ENCODE peak calls at places on chromosomes 5 and 9, in seven cellular contexts. K is WTC11, D is GM12878, R is H1, J is HCT116, C is K562, L is HepG2. Z is an unnamed sample.

GRCh38 chr5:163626904-163627434 is 121.5 kb downstream of the MAT2B start:
- DNase-seq in K (no peak), D (no peak), R (no peak), J (no peak), C (no peak), L (no peak), Z (no peak)

GRCh38 chr9:74357577-74357976 is 139.6 kb upstream of the RORB start:
- DNase-seq in K (no peak), D (no peak), R (no peak), J (no peak), C (no peak), L (no peak), Z (no peak)

GRCh38 chr5:10660720-10661387 is 97.0 kb downstream of the ANKRD33B start:
- DNase-seq in K (no peak), D (no peak), R (no peak), J (no peak), C (no peak), L (no peak), Z (no peak)

GRCh38 chr5:116137544-116138378 is 52.9 kb downstream of the COMMD10 start:
- DNase-seq in K (no peak), D (peak; percentile 12), R (no peak), J (peak; percentile 41), C (peak; percentile 60), L (peak; percentile 46), Z (peak; percentile 19)

GRCh38 chr5:43024217-43024616 is 15.9 kb downstream of the ANXA2R start:
- DNase-seq in K (no peak), D (no peak), R (no peak), J (no peak), C (no peak), L (no peak), Z (no peak)

GRCh38 chr9:120616961-120617636 is 37.1 kb upstream of the CDK5RAP2 start:
- DNase-seq in K (no peak), D (no peak), R (no peak), J (no peak), C (no peak), L (no peak), Z (no peak)

GRCh38 chr9:134597041-134597913 is 44.3 kb upstream of the COL5A1 start:
- DNase-seq in K (no peak), D (no peak), R (no peak), J (no peak), C (no peak), L (no peak), Z (no peak)

GRCh38 chr9:29319727-29320513 is 1746.6 kb upstream of the C9orf72 start:
- DNase-seq in K (no peak), D (no peak), R (no peak), J (no peak), C (no peak), L (no peak), Z (no peak)

GRCh38 chr5:124599048-124599973 is 147.1 kb downstream of the ZNF608 start:
- DNase-seq in K (no peak), D (peak; percentile 13), R (no peak), J (no peak), C (peak; percentile 18), L (peak; percentile 96), Z (no peak)

GRCh38 chr9:78856781-78857180 is 559.9 kb downstream of the PSAT1 start:
- DNase-seq in K (no peak), D (no peak), R (no peak), J (no peak), C (no peak), L (no peak), Z (no peak)

GRCh38 chr9:113957778-113958430 is 81.8 kb downstream of the ZNF618 start:
- DNase-seq in K (no peak), D (no peak), R (no peak), J (no peak), C (no peak), L (no peak), Z (peak; percentile 28)

GRCh38 chr5:53820802-53821171 is 260.3 kb downstream of the NDUFS4 start:
- DNase-seq in K (no peak), D (peak; percentile 83), R (no peak), J (no peak), C (no peak), L (no peak), Z (no peak)

GRCh38 chr9:92055624-92056023 is 59.6 kb downstream of the SPTLC1 start:
- DNase-seq in K (no peak), D (no peak), R (no peak), J (no peak), C (no peak), L (no peak), Z (no peak)

GRCh38 chr5:142783601-142784291 is 13.6 kb downstream of the ARHGAP26 start:
- DNase-seq in K (no peak), D (peak; percentile 52), R (no peak), J (no peak), C (no peak), L (no peak), Z (no peak)

GRCh38 chr5:173291722-173292658 is 36.2 kb downstream of the STC2 start:
- DNase-seq in K (no peak), D (peak; percentile 37), R (no peak), J (no peak), C (no peak), L (no peak), Z (no peak)

GRCh38 chr9:21455320-21455719 is 15.1 kb downstream of the IFNA1 start:
- DNase-seq in K (peak; percentile 25), D (no peak), R (no peak), J (peak; percentile 23), C (no peak), L (peak; percentile 17), Z (peak; percentile 69)

GRCh38 chr5:134524219-134524825 is 1.1 kb upstream of the JADE2 start:
- DNase-seq in K (peak; percentile 88), D (no peak), R (peak; percentile 87), J (no peak), C (peak; percentile 81), L (no peak), Z (peak; percentile 39)

GRCh38 chr5:134526483-134527155 is 1.1 kb downstream of the JADE2 start:
- DNase-seq in K (peak; percentile 88), D (no peak), R (no peak), J (peak; percentile 84), C (peak; percentile 87), L (peak; percentile 67), Z (peak; percentile 61)

GRCh38 chr5:134525687-134526482 is 415 bp downstream of the JADE2 start:
- DNase-seq in K (peak; percentile 65), D (no peak), R (peak; percentile 66), J (no peak), C (peak; percentile 81), L (peak; percentile 61), Z (peak; percentile 48)

GRCh38 chr5:134523543-134524136 is 1.8 kb upstream of the JADE2 start:
- DNase-seq in K (no peak), D (no peak), R (no peak), J (no peak), C (no peak), L (no peak), Z (no peak)

GRCh38 chr5:134524826-134525686 is at the start of gene JADE2:
- DNase-seq in K (peak; percentile 46), D (no peak), R (peak; percentile 81), J (no peak), C (peak; percentile 66), L (peak; percentile 40), Z (no peak)
- TF ChIP-seq SP1 in K (no peak), D (no peak), R (no peak), J (no peak), C (no peak), L (no peak), Z (no peak)

GRCh38 chr9:121743441-121744001 is 92.1 kb downstream of the DAB2IP start:
- DNase-seq in K (peak; percentile 69), D (no peak), R (peak; percentile 69), J (peak; percentile 56), C (no peak), L (peak; percentile 85), Z (peak; percentile 74)

GRCh38 chr9:121745396-121745695 is 93.9 kb downstream of the DAB2IP start:
- DNase-seq in K (no peak), D (no peak), R (no peak), J (no peak), C (no peak), L (no peak), Z (no peak)

GRCh38 chr9:121744687-121745395 is 93.4 kb downstream of the DAB2IP start:
- DNase-seq in K (no peak), D (no peak), R (no peak), J (no peak), C (no peak), L (peak; percentile 61), Z (no peak)

GRCh38 chr9:121742923-121743322 is 91.5 kb downstream of the DAB2IP start:
- DNase-seq in K (no peak), D (no peak), R (no peak), J (no peak), C (no peak), L (no peak), Z (no peak)

GRCh38 chr9:121744002-121744686 is 92.7 kb downstream of the DAB2IP start:
- DNase-seq in K (peak; percentile 47), D (no peak), R (no peak), J (no peak), C (peak; percentile 55), L (peak; percentile 74), Z (peak; percentile 58)
- TF ChIP-seq SP1 in K (no peak), D (no peak), R (no peak), J (no peak), C (no peak), L (no peak), Z (no peak)

GRCh38 chr9:80231847-80232246 is 660.1 kb downstream of the TLE4 start:
- DNase-seq in K (no peak), D (no peak), R (no peak), J (no peak), C (no peak), L (no peak), Z (no peak)
- TF ChIP-seq SP1 in K (no peak), D (no peak), R (no peak), J (no peak), C (no peak), L (no peak), Z (no peak)

GRCh38 chr5:58844395-58844794 is 261.5 kb downstream of the RAB3C start:
- DNase-seq in K (no peak), D (no peak), R (no peak), J (no peak), C (no peak), L (no peak), Z (no peak)
- TF ChIP-seq SP1 in K (no peak), D (no peak), R (no peak), J (no peak), C (no peak), L (no peak), Z (no peak)

DNA sequence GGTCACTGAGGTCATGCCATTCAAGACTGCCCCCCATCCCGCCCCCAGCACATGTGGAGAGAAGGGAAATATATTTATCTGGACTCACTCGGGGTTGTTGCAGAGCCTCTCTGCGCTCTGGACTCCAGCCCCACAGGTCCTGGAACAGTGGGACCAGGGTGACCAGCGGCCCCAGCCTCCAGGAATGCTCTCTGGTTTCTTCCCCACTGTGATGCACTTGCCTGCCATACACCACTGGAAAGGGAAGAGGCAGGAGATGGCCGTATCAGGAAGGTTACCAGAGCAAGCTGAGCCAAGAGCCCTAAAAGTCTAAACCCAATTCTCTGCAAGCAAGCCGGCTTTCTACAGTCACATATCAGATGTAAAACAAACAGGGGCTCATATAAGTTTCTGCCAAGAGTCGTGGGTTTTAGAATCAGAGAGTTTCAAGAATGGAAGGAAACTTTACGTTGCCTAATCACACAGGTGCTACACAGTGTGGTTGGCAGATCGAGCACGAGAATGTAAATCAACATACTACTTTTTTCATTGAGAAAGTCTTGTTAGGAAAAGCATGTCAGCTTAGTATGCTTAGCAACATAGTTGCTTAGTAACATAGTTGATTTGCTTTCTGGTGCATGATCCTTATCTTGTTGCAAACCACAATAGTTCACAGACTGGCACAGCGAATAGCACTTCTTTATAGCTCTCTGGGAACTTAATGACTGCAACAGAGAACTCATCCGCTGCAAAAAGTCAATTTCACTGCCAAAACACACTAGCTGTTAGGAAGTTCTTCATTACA is 201.1 kb downstream of the TARS1 start:
- DNase-seq in K (peak; percentile 15), D (peak; percentile 37), R (no peak), J (no peak), C (no peak), L (no peak), Z (no peak)
- TF ChIP-seq SP1 in K (no peak), D (no peak), R (no peak), J (no peak), C (no peak), L (no peak), Z (no peak)